ENCODE peak calls at places on chromosomes 13 and 19, in six cellular contexts. P, U, B, V, I and D are unnamed samples.

GRCh38 chr19:39038098-39038497 is 5.7 kb upstream of the FBXO27 start:
- DNase-seq in U (peak; percentile 67), B (peak; percentile 79), V (no peak), I (peak; percentile 72), P (no peak), D (no peak)

GRCh38 chr13:80036845-80037504 is 304.0 kb downstream of the SPRY2 start:
- DNase-seq in V (no peak), P (peak; percentile 16), I (no peak), B (no peak), U (no peak), D (no peak)

GRCh38 chr19:2381151-2381822 is 21.2 kb downstream of the TMPRSS9 start:
- DNase-seq in P (no peak), V (peak; percentile 81), I (no peak), B (no peak), U (no peak), D (no peak)

GRCh38 chr19:3404324-3405260 is 38.2 kb downstream of the NFIC start:
- DNase-seq in I (no peak), P (no peak), U (peak; percentile 76), V (no peak), B (peak; percentile 93), D (peak; percentile 91)

GRCh38 chr13:109789262-109789661 is 2.9 kb upstream of the IRS2 start:
- DNase-seq in I (no peak), U (no peak), B (peak; percentile 58), P (no peak), V (no peak), D (no peak)

GRCh38 chr13:21911916-21912315 is 241.0 kb downstream of the FGF9 start:
- DNase-seq in U (no peak), I (no peak), P (no peak), V (no peak), B (no peak), D (no peak)

GRCh38 chr13:36891752-36892151 is 28.3 kb downstream of the SMAD9 start:
- DNase-seq in B (no peak), V (no peak), P (no peak), I (no peak), U (no peak), D (no peak)

GRCh38 chr13:44198826-44199225 is 174.8 kb upstream of the SERP2 start:
- DNase-seq in I (no peak), V (no peak), P (no peak), U (no peak), B (no peak), D (no peak)

GRCh38 chr13:111586291-111586690 is 265.8 kb downstream of the TEX29 start:
- DNase-seq in U (no peak), V (no peak), B (no peak), I (no peak), P (no peak), D (no peak)

GRCh38 chr19:5155586-5156210 is 184.9 kb downstream of the PTPRS start:
- DNase-seq in P (no peak), B (no peak), V (no peak), U (no peak), I (no peak), D (no peak)

GRCh38 chr19:17052439-17052838 is 22.8 kb downstream of the HAUS8 start:
- DNase-seq in V (no peak), B (peak; percentile 38), I (peak; percentile 35), U (peak; percentile 39), P (peak; percentile 46), D (peak; percentile 17)

GRCh38 chr13:84810781-84811180 is 928.5 kb upstream of the SLITRK1 start:
- DNase-seq in U (no peak), I (no peak), B (no peak), V (no peak), P (no peak), D (no peak)

GRCh38 chr13:73715114-73715909 is 418.9 kb downstream of the KLF12 start:
- DNase-seq in U (no peak), I (no peak), V (no peak), B (no peak), P (peak; percentile 67), D (no peak)

GRCh38 chr13:47146991-47147783 is 250.3 kb upstream of the HTR2A start:
- DNase-seq in I (no peak), V (no peak), B (no peak), P (peak; percentile 82), U (no peak), D (no peak)

GRCh38 chr13:21218351-21219043 is 42.0 kb downstream of the MRPL57 start:
- DNase-seq in V (no peak), P (peak; percentile 85), B (no peak), U (no peak), I (no peak), D (no peak)

GRCh38 chr13:48741377-48741776 is 87.6 kb downstream of the CYSLTR2 start:
- DNase-seq in P (no peak), V (no peak), B (peak; percentile 66), U (no peak), I (no peak), D (peak; percentile 35)

GRCh38 chr13:87153371-87153770 is 517.8 kb upstream of the SLITRK5 start:
- DNase-seq in V (no peak), B (no peak), I (no peak), U (no peak), P (no peak), D (no peak)